ENCODE peak calls at places on chromosomes 1 and 21, in four cellular contexts. M is mesendoderm, T is neural crest cell, V is NCI-H526 treated with DMSO at 0.1 percent for 48 hours. U is an unnamed sample.

GRCh38 chr1:36083635-36084501 is at the start of gene TEKT2:
- DNase-seq in T (peak; percentile 68), M (peak; percentile 88), V (peak; percentile 79), U (peak; percentile 96)

GRCh38 chr1:151513626-151514101 is 2.5 kb downstream of the CGN start:
- DNase-seq in M (peak; percentile 80), T (no peak), V (peak; percentile 90), U (no peak)

GRCh38 chr1:116390195-116390594 is 17.2 kb downstream of the ATP1A1 start:
- DNase-seq in V (no peak), T (no peak), M (no peak), U (no peak)

GRCh38 chr1:39288735-39289465 is 84.4 kb downstream of the MACF1 start:
- DNase-seq in M (no peak), T (no peak), V (no peak), U (no peak)

GRCh38 chr1:103348136-103348535 is 177.4 kb upstream of the RNPC3 start:
- DNase-seq in T (no peak), V (no peak), M (no peak), U (no peak)

GRCh38 chr21:42711667-42712066 is 58.2 kb downstream of the PDE9A start:
- DNase-seq in V (peak; percentile 74), T (no peak), M (no peak), U (peak; percentile 69)

GRCh38 chr21:43904316-43904925 is 39.4 kb downstream of the AGPAT3 start:
- DNase-seq in M (no peak), V (no peak), T (no peak), U (no peak)

GRCh38 chr1:42038261-42038660 is 114.9 kb upstream of the GUCA2B start:
- DNase-seq in M (peak; percentile 54), T (no peak), V (no peak), U (no peak)

GRCh38 chr1:41649445-41650175 is 165.1 kb upstream of the EDN2 start:
- DNase-seq in T (no peak), V (no peak), M (no peak), U (no peak)

GRCh38 chr1:162388083-162388594 is 6.6 kb downstream of the C1orf226 start:
- DNase-seq in M (no peak), V (no peak), T (no peak), U (no peak)

GRCh38 chr21:44732956-44733355 is 21.6 kb upstream of the TSPEAR start:
- DNase-seq in T (no peak), M (no peak), V (no peak), U (no peak)

GRCh38 chr1:14983277-14983676 is 170.3 kb upstream of the TMEM51 start:
- DNase-seq in V (no peak), T (no peak), M (no peak), U (no peak)

GRCh38 chr1:31781138-31782065 is 17.3 kb upstream of the ADGRB2 start:
- DNase-seq in T (no peak), M (no peak), V (no peak), U (no peak)

GRCh38 chr21:36073181-36073580 is 3.4 kb downstream of the CBR1 start:
- DNase-seq in T (no peak), M (no peak), V (no peak), U (no peak)

GRCh38 chr1:37317870-37318431 is 156.4 kb upstream of the ZC3H12A start:
- DNase-seq in T (no peak), V (no peak), M (peak; percentile 26), U (no peak)

GRCh38 chr1:90964444-90965035 is 57.3 kb downstream of the ZNF644 start:
- DNase-seq in T (no peak), M (peak; percentile 30), V (peak; percentile 33), U (peak; percentile 15)

GRCh38 chr1:1360511-1361169 is 2.3 kb upstream of the MXRA8 start:
- DNase-seq in M (peak; percentile 90), V (no peak), T (no peak), U (peak; percentile 71)

GRCh38 chr1:176885756-176886155 is 278.8 kb downstream of the ASTN1 start:
- DNase-seq in M (no peak), V (no peak), T (no peak), U (no peak)

GRCh38 chr1:153928776-153929432 is 6.1 kb upstream of the GATAD2B start:
- DNase-seq in V (no peak), M (no peak), T (no peak), U (no peak)

GRCh38 chr1:207309775-207310273 is 11.7 kb upstream of the CD55 start:
- DNase-seq in T (no peak), M (peak; percentile 84), V (no peak), U (no peak)

GRCh38 chr1:204103121-204103741 is 30.3 kb downstream of the SOX13 start:
- DNase-seq in V (no peak), M (peak; percentile 68), T (no peak), U (peak; percentile 46)

GRCh38 chr1:43938892-43939587 is 5.4 kb downstream of the ARTN start:
- DNase-seq in M (no peak), T (no peak), V (no peak), U (no peak)

GRCh38 chr1:162951553-162952315 is 90.8 kb upstream of the CCDC190 start:
- DNase-seq in M (no peak), T (no peak), V (no peak), U (no peak)

GRCh38 chr21:35664683-35665082 is 395.6 kb downstream of the SETD4 start:
- DNase-seq in M (no peak), T (no peak), V (peak; percentile 82), U (no peak)

GRCh38 chr1:62117416-62117815 is 77.2 kb upstream of the L1TD1 start:
- DNase-seq in T (no peak), M (no peak), V (no peak), U (no peak)

GRCh38 chr1:224670506-224670905 is 54.4 kb downstream of the CNIH3 start:
- DNase-seq in T (no peak), V (no peak), M (no peak), U (no peak)

GRCh38 chr1:98794196-98794886 is 132.8 kb downstream of the SNX7 start:
- DNase-seq in V (peak; percentile 39), M (peak; percentile 82), T (peak; percentile 24), U (peak; percentile 72)

GRCh38 chr21:41369105-41369914 is 7.5 kb downstream of the MX2 start:
- DNase-seq in V (peak; percentile 59), M (peak; percentile 84), T (peak; percentile 14), U (peak; percentile 82)

GRCh38 chr1:84598846-84599741 is 24.9 kb upstream of the CTBS start:
- DNase-seq in M (no peak), V (no peak), T (no peak), U (no peak)

GRCh38 chr1:38014724-38015424 is 2.3 kb downstream of the UTP11 start:
- DNase-seq in T (no peak), M (no peak), V (no peak), U (no peak)

GRCh38 chr1:67784545-67785186 is 48.6 kb downstream of the GNG12 start:
- DNase-seq in T (no peak), V (no peak), M (no peak), U (no peak)

GRCh38 chr1:53512807-53513755 is 53.9 kb downstream of the DMRTB1 start:
- DNase-seq in M (no peak), V (no peak), T (no peak), U (no peak)

GRCh38 chr1:89870998-89871397 is 50.2 kb downstream of the LRRC8D start:
- DNase-seq in M (peak; percentile 13), T (no peak), V (peak; percentile 49), U (no peak)

GRCh38 chr21:33801424-33802405 is 113.9 kb downstream of the ATP5PO start:
- DNase-seq in V (peak; percentile 69), M (peak; percentile 39), T (no peak), U (peak; percentile 66)

GRCh38 chr1:247445775-247446364 is 12.0 kb downstream of the OR2B11 start:
- DNase-seq in M (no peak), V (no peak), T (no peak), U (no peak)

GRCh38 chr21:28971171-28971570 is 21.5 kb downstream of the LTN1 start:
- DNase-seq in V (no peak), M (peak; percentile 57), T (no peak), U (peak; percentile 84)

GRCh38 chr1:24416666-24417391 is 1.2 kb downstream of the NIPAL3 start:
- DNase-seq in V (peak; percentile 38), M (peak; percentile 67), T (no peak), U (no peak)

GRCh38 chr1:10479276-10479675 is 4.5 kb downstream of the PEX14 start:
- DNase-seq in V (no peak), M (no peak), T (no peak), U (no peak)

GRCh38 chr1:111025109-111025508 is 61.4 kb upstream of the LRIF1 start:
- DNase-seq in V (no peak), T (no peak), M (no peak), U (no peak)

U was measured in neural progenitor cell.